ENCODE peak calls at places on chromosomes 11 and 22, in seven cellular contexts. One of them, this sample, is unnamed.

GRCh38 chr11:6705905-6706535 is 22.9 kb upstream of the MRPL17 start:
- DNase-seq in NCI-H1092: no peak
- DNase-seq in neuronal stem cell: peak
- DNase-seq in kidney glomerular epithelial cell: peak
- DNase-seq in astrocyte of the spinal cord: peak
- DNase-seq in neural crest cell: peak
- DNase-seq in globus pallidus: peak
- DNase-seq in this sample: peak

GRCh38 chr11:118176400-118177134 is at the start of gene SCN2B:
- DNase-seq in NCI-H1092: no peak
- DNase-seq in neuronal stem cell: no peak
- DNase-seq in globus pallidus: peak
- DNase-seq in kidney glomerular epithelial cell: peak
- DNase-seq in neural crest cell: no peak
- DNase-seq in astrocyte of the spinal cord: no peak
- DNase-seq in this sample: no peak

GRCh38 chr11:130737041-130737830 is 179.0 kb downstream of the SNX19 start:
- DNase-seq in kidney glomerular epithelial cell: no peak
- DNase-seq in astrocyte of the spinal cord: no peak
- DNase-seq in neuronal stem cell: no peak
- DNase-seq in neural crest cell: no peak
- DNase-seq in globus pallidus: no peak
- DNase-seq in NCI-H1092: no peak
- DNase-seq in this sample: no peak

GRCh38 chr11:103091024-103091423 is 936 bp downstream of the DCUN1D5 start:
- DNase-seq in astrocyte of the spinal cord: peak
- DNase-seq in kidney glomerular epithelial cell: no peak
- DNase-seq in neural crest cell: no peak
- DNase-seq in neuronal stem cell: peak
- DNase-seq in NCI-H1092: no peak
- DNase-seq in globus pallidus: no peak
- DNase-seq in this sample: no peak

GRCh38 chr22:24011735-24012068 is 598 bp downstream of the CABIN1 start:
- DNase-seq in NCI-H1092: no peak
- DNase-seq in neural crest cell: no peak
- DNase-seq in globus pallidus: no peak
- DNase-seq in neuronal stem cell: no peak
- DNase-seq in kidney glomerular epithelial cell: no peak
- DNase-seq in astrocyte of the spinal cord: peak
- DNase-seq in this sample: no peak

GRCh38 chr11:83063073-83063754 is 8.5 kb downstream of the RAB30 start:
- DNase-seq in globus pallidus: no peak
- DNase-seq in NCI-H1092: no peak
- DNase-seq in astrocyte of the spinal cord: peak
- DNase-seq in neuronal stem cell: no peak
- DNase-seq in kidney glomerular epithelial cell: peak
- DNase-seq in neural crest cell: no peak
- DNase-seq in this sample: no peak

GRCh38 chr11:313787-314547 is at the start of gene IFITM1:
- DNase-seq in neuronal stem cell: no peak
- DNase-seq in neural crest cell: no peak
- DNase-seq in globus pallidus: no peak
- DNase-seq in kidney glomerular epithelial cell: peak
- DNase-seq in astrocyte of the spinal cord: peak
- DNase-seq in NCI-H1092: no peak
- DNase-seq in this sample: no peak

GRCh38 chr11:112902411-112903011 is 58.7 kb upstream of the NCAM1 start:
- DNase-seq in neural crest cell: no peak
- DNase-seq in neuronal stem cell: no peak
- DNase-seq in kidney glomerular epithelial cell: no peak
- DNase-seq in astrocyte of the spinal cord: no peak
- DNase-seq in globus pallidus: no peak
- DNase-seq in NCI-H1092: no peak
- DNase-seq in this sample: no peak

GRCh38 chr11:65180877-65181568 is 705 bp upstream of the CAPN1 start:
- DNase-seq in neural crest cell: peak
- DNase-seq in globus pallidus: peak
- DNase-seq in NCI-H1092: peak
- DNase-seq in neuronal stem cell: peak
- DNase-seq in astrocyte of the spinal cord: peak
- DNase-seq in kidney glomerular epithelial cell: peak
- DNase-seq in this sample: peak

GRCh38 chr11:33552756-33553155 is 147.9 kb downstream of the C11orf91 start:
- DNase-seq in globus pallidus: no peak
- DNase-seq in neuronal stem cell: no peak
- DNase-seq in neural crest cell: no peak
- DNase-seq in NCI-H1092: no peak
- DNase-seq in astrocyte of the spinal cord: peak
- DNase-seq in kidney glomerular epithelial cell: no peak
- DNase-seq in this sample: no peak

GRCh38 chr11:19453893-19454292 is 213.1 kb upstream of the E2F8 start:
- DNase-seq in astrocyte of the spinal cord: peak
- DNase-seq in globus pallidus: no peak
- DNase-seq in NCI-H1092: no peak
- DNase-seq in neural crest cell: no peak
- DNase-seq in neuronal stem cell: no peak
- DNase-seq in kidney glomerular epithelial cell: no peak
- DNase-seq in this sample: no peak

GRCh38 chr11:88338223-88338661 is 706 bp upstream of the CTSC start:
- DNase-seq in globus pallidus: peak
- DNase-seq in neural crest cell: no peak
- DNase-seq in neuronal stem cell: no peak
- DNase-seq in astrocyte of the spinal cord: peak
- DNase-seq in kidney glomerular epithelial cell: peak
- DNase-seq in NCI-H1092: no peak
- DNase-seq in this sample: no peak

GRCh38 chr11:109706940-109707339 is 284.9 kb downstream of the C11orf87 start:
- DNase-seq in kidney glomerular epithelial cell: no peak
- DNase-seq in globus pallidus: peak
- DNase-seq in neuronal stem cell: no peak
- DNase-seq in NCI-H1092: no peak
- DNase-seq in neural crest cell: no peak
- DNase-seq in astrocyte of the spinal cord: no peak
- DNase-seq in this sample: no peak

GRCh38 chr11:113261709-113262475 is 52.5 kb upstream of the TTC12 start:
- DNase-seq in NCI-H1092: no peak
- DNase-seq in globus pallidus: no peak
- DNase-seq in neural crest cell: no peak
- DNase-seq in kidney glomerular epithelial cell: no peak
- DNase-seq in astrocyte of the spinal cord: peak
- DNase-seq in neuronal stem cell: no peak
- DNase-seq in this sample: no peak

GRCh38 chr11:44962464-44962863 is 11.8 kb upstream of the TP53I11 start:
- DNase-seq in astrocyte of the spinal cord: no peak
- DNase-seq in NCI-H1092: no peak
- DNase-seq in neuronal stem cell: no peak
- DNase-seq in kidney glomerular epithelial cell: no peak
- DNase-seq in globus pallidus: no peak
- DNase-seq in neural crest cell: no peak
- DNase-seq in this sample: no peak

GRCh38 chr22:20438066-20438677 is 547 bp upstream of the SCARF2 start:
- DNase-seq in NCI-H1092: no peak
- DNase-seq in neural crest cell: no peak
- DNase-seq in neuronal stem cell: no peak
- DNase-seq in astrocyte of the spinal cord: peak
- DNase-seq in kidney glomerular epithelial cell: no peak
- DNase-seq in globus pallidus: no peak
- DNase-seq in this sample: peak

GRCh38 chr11:57144531-57145320 is 37.0 kb upstream of the LRRC55 start:
- DNase-seq in globus pallidus: no peak
- DNase-seq in astrocyte of the spinal cord: no peak
- DNase-seq in NCI-H1092: no peak
- DNase-seq in neural crest cell: no peak
- DNase-seq in kidney glomerular epithelial cell: no peak
- DNase-seq in neuronal stem cell: no peak
- DNase-seq in this sample: no peak

GRCh38 chr22:44567846-44568493 is 69.9 kb upstream of the RTL6 start:
- DNase-seq in neural crest cell: no peak
- DNase-seq in kidney glomerular epithelial cell: no peak
- DNase-seq in globus pallidus: no peak
- DNase-seq in neuronal stem cell: no peak
- DNase-seq in NCI-H1092: no peak
- DNase-seq in astrocyte of the spinal cord: peak
- DNase-seq in this sample: peak

GRCh38 chr22:45462034-45462655 is 40.5 kb upstream of the FBLN1 start:
- DNase-seq in neuronal stem cell: no peak
- DNase-seq in astrocyte of the spinal cord: no peak
- DNase-seq in globus pallidus: no peak
- DNase-seq in NCI-H1092: no peak
- DNase-seq in kidney glomerular epithelial cell: no peak
- DNase-seq in neural crest cell: no peak
- DNase-seq in this sample: peak

GRCh38 chr22:37330200-37331033 is 48.1 kb downstream of the CYTH4 start:
- DNase-seq in kidney glomerular epithelial cell: peak
- DNase-seq in neural crest cell: peak
- DNase-seq in NCI-H1092: peak
- DNase-seq in astrocyte of the spinal cord: peak
- DNase-seq in neuronal stem cell: peak
- DNase-seq in globus pallidus: no peak
- DNase-seq in this sample: peak